ENCODE peak calls at places on chromosomes 13 and 19, in five cellular contexts. R is CD8-positive, alpha-beta T cell; F is IMR-90; Y is cardiac fibroblast; J is transverse colon. D is an unnamed sample.

GRCh38 chr13:44765076-44765475 is 188.9 kb upstream of the TSC22D1 start:
- DNase-seq in R (no peak), F (no peak), Y (no peak), J (peak), D (no peak)

GRCh38 chr19:42129399-42130253 is 2.6 kb downstream of the POU2F2 start:
- DNase-seq in R (no peak), F (peak), Y (peak), J (peak), D (no peak)

GRCh38 chr19:10677796-10678195 is 23.4 kb upstream of the QTRT1 start:
- DNase-seq in R (no peak), F (no peak), Y (no peak), J (no peak), D (no peak)

GRCh38 chr13:90867336-90867683 is 480.2 kb upstream of the MIR17HG start:
- DNase-seq in R (no peak), F (peak), Y (peak), J (peak), D (peak)

GRCh38 chr19:7494416-7495098 is 5.7 kb upstream of the PEX11G start:
- DNase-seq in R (no peak), F (no peak), Y (peak), J (no peak), D (peak)

GRCh38 chr13:54241719-54242118 is 1213.1 kb downstream of the OLFM4 start:
- DNase-seq in R (no peak), F (no peak), Y (no peak), J (no peak), D (no peak)

GRCh38 chr13:64180756-64181155 is 2765.1 kb upstream of the PCDH20 start:
- DNase-seq in R (no peak), F (no peak), Y (no peak), J (no peak), D (no peak)

GRCh38 chr19:56942749-56943148 is 102.2 kb upstream of the PEG3 start:
- DNase-seq in R (no peak), F (no peak), Y (no peak), J (peak), D (peak)

GRCh38 chr19:20038358-20039202 is 725 bp downstream of the ZNF682 start:
- DNase-seq in R (no peak), F (peak), Y (peak), J (no peak), D (no peak)

GRCh38 chr19:23046743-23047142 is 43.8 kb upstream of the ZNF728 start:
- DNase-seq in R (no peak), F (no peak), Y (no peak), J (no peak), D (no peak)

GRCh38 chr19:18588611-18589379 is at the start of gene REX1BD:
- DNase-seq in R (peak), F (peak), Y (peak), J (peak), D (peak)
- TF ChIP-seq CTCF in R (peak), F (peak), Y (peak), J (peak), D (peak)

DNA sequence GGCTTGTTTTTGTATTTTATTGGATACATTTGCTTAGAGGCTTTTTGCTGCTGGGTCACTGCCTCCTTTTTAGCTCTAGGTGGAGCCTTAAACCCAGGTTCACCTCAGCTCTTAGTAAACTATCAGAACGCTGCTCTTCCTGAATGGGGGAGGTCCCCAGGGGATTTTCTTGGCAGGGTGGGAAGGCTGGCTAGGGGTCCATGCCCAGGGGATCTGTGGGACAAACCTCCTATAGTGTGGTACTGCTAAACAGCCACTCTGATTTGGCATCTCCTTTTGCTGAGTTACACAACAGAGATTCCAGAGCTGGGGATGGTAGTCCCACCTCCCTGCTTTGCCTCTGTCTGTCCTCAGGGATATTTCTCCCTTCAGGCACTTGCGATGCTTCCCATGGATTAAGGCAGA is 204.9 kb downstream of the ZIC5 start:
- DNase-seq in R (no peak), F (no peak), Y (no peak), J (no peak), D (no peak)
- TF ChIP-seq CTCF in R (no peak), F (no peak), Y (no peak), J (no peak), D (no peak)

DNA sequence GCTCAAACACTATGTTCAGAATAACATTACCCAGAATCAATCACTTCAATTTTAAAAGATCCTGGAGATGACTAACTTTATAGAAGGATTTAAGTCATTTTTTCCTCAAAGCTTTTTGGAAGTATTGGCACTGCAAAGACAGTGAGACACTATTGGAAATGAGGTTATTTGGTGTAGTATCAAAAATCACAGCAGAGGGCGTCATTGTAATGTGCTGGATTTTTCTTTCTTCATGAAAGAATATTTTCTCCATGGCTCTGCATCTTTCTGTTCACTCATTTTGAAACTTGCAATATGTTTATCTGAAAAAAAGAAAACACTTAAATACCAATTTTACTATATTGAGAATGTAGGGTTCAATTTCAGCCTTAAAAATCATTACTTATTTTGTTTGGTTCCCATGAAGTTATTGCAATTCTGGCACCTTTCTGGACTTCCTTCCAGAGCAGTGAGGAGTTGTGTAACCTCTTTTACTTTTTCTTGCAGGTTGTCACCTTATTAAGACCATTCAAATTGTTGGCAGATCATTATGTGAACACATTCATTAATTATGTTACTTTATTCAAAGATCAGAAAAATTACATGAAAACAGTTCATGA is 3.7 kb upstream of the CSNK1A1L start:
- DNase-seq in R (no peak), F (peak), Y (peak), J (no peak), D (no peak)
- TF ChIP-seq CTCF in R (peak), F (peak), Y (peak), J (peak), D (no peak)

DNA sequence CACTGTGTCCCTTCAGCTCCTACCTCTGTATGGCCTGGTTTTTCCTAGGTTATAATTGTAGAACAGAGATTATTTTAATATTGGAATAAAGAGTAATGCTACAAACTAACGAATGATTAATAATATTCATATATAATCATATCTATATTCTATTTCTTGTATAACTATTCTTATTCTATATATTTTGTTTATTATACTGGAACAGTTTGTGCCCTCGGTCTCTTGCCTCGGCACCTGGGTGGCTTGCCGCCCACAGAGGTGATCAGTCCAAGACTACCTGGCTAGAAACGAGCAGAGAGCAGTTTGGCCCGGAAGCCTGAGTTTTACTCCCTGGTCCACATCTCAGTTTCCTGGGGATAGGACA is 3.9 kb upstream of the SLC27A1 start:
- DNase-seq in R (no peak), F (no peak), Y (no peak), J (no peak), D (no peak)
- TF ChIP-seq CTCF in R (no peak), F (no peak), Y (no peak), J (peak), D (no peak)